ENCODE peak calls at places on chromosomes 16 and 17, in eight cellular contexts. One of them, this sample, is unnamed.
A peak's percentile ranks its signal among the peaks of the same experiment; 100 is the strongest.

GRCh38 chr16:81633147-81633619 is 145.9 kb upstream of the PLCG2 start:
- DNase-seq in HCT116: no peak
- DNase-seq in left ventricle myocardium inferior: no peak
- DNase-seq in BE2C: no peak
- DNase-seq in HAP-1: no peak
- DNase-seq in ascending aorta: no peak
- DNase-seq in MM.1S: no peak
- DNase-seq in heart right ventricle: no peak
- DNase-seq in this sample: no peak

GRCh38 chr16:30741461-30741914 is 6.7 kb upstream of the PHKG2 start:
- DNase-seq in BE2C: peak; percentile 65
- DNase-seq in heart right ventricle: no peak
- DNase-seq in HAP-1: no peak
- DNase-seq in left ventricle myocardium inferior: no peak
- DNase-seq in ascending aorta: no peak
- DNase-seq in MM.1S: no peak
- DNase-seq in HCT116: peak; percentile 68
- DNase-seq in this sample: no peak

GRCh38 chr16:10558746-10559641 is 21.4 kb downstream of the EMP2 start:
- DNase-seq in ascending aorta: peak; percentile 88
- DNase-seq in MM.1S: no peak
- DNase-seq in HAP-1: no peak
- DNase-seq in heart right ventricle: peak; percentile 75
- DNase-seq in BE2C: no peak
- DNase-seq in left ventricle myocardium inferior: peak; percentile 77
- DNase-seq in HCT116: no peak
- DNase-seq in this sample: no peak

GRCh38 chr16:81071816-81072215 is 5.2 kb downstream of the C16orf46 start:
- DNase-seq in MM.1S: no peak
- DNase-seq in ascending aorta: no peak
- DNase-seq in heart right ventricle: no peak
- DNase-seq in HAP-1: no peak
- DNase-seq in BE2C: no peak
- DNase-seq in HCT116: peak; percentile 28
- DNase-seq in left ventricle myocardium inferior: no peak
- DNase-seq in this sample: no peak

GRCh38 chr16:17271687-17272086 is 199.1 kb downstream of the XYLT1 start:
- DNase-seq in ascending aorta: peak; percentile 75
- DNase-seq in HAP-1: no peak
- DNase-seq in BE2C: peak; percentile 67
- DNase-seq in left ventricle myocardium inferior: no peak
- DNase-seq in heart right ventricle: no peak
- DNase-seq in MM.1S: no peak
- DNase-seq in HCT116: no peak
- DNase-seq in this sample: no peak

GRCh38 chr17:47252209-47252608 is 1.4 kb upstream of the ITGB3 start:
- DNase-seq in ascending aorta: no peak
- DNase-seq in heart right ventricle: no peak
- DNase-seq in MM.1S: no peak
- DNase-seq in left ventricle myocardium inferior: no peak
- DNase-seq in HAP-1: no peak
- DNase-seq in BE2C: no peak
- DNase-seq in HCT116: no peak
- DNase-seq in this sample: no peak

GRCh38 chr16:84518804-84519341 is 14.4 kb upstream of the MEAK7 start:
- DNase-seq in left ventricle myocardium inferior: no peak
- DNase-seq in HAP-1: no peak
- DNase-seq in HCT116: no peak
- DNase-seq in MM.1S: no peak
- DNase-seq in heart right ventricle: no peak
- DNase-seq in BE2C: no peak
- DNase-seq in ascending aorta: no peak
- DNase-seq in this sample: peak; percentile 71

GRCh38 chr16:75555213-75555706 is 792 bp downstream of the TMEM231 start:
- DNase-seq in left ventricle myocardium inferior: peak; percentile 84
- DNase-seq in MM.1S: peak; percentile 40
- DNase-seq in HAP-1: peak; percentile 80
- DNase-seq in ascending aorta: peak; percentile 92
- DNase-seq in BE2C: peak; percentile 91
- DNase-seq in HCT116: peak; percentile 86
- DNase-seq in heart right ventricle: peak; percentile 88
- DNase-seq in this sample: no peak

GRCh38 chr16:11398136-11398535 is 52.9 kb downstream of the RMI2 start:
- DNase-seq in HAP-1: no peak
- DNase-seq in BE2C: no peak
- DNase-seq in ascending aorta: no peak
- DNase-seq in MM.1S: no peak
- DNase-seq in left ventricle myocardium inferior: no peak
- DNase-seq in HCT116: no peak
- DNase-seq in heart right ventricle: no peak
- DNase-seq in this sample: no peak

GRCh38 chr17:31424944-31425582 is 33.6 kb downstream of the RAB11FIP4 start:
- DNase-seq in left ventricle myocardium inferior: peak; percentile 33
- DNase-seq in BE2C: peak; percentile 68
- DNase-seq in HCT116: no peak
- DNase-seq in heart right ventricle: peak; percentile 34
- DNase-seq in MM.1S: no peak
- DNase-seq in HAP-1: peak; percentile 79
- DNase-seq in ascending aorta: no peak
- DNase-seq in this sample: no peak

GRCh38 chr17:81254955-81255717 is 16.0 kb downstream of the NDUFAF8 start:
- DNase-seq in BE2C: peak; percentile 88
- DNase-seq in heart right ventricle: peak; percentile 84
- DNase-seq in HAP-1: peak; percentile 60
- DNase-seq in HCT116: no peak
- DNase-seq in left ventricle myocardium inferior: peak; percentile 87
- DNase-seq in ascending aorta: peak; percentile 86
- DNase-seq in MM.1S: no peak
- DNase-seq in this sample: no peak

GRCh38 chr17:56902350-56902749 is 11.5 kb downstream of the TRIM25 start:
- DNase-seq in HAP-1: no peak
- DNase-seq in left ventricle myocardium inferior: no peak
- DNase-seq in BE2C: no peak
- DNase-seq in MM.1S: no peak
- DNase-seq in ascending aorta: peak; percentile 42
- DNase-seq in heart right ventricle: no peak
- DNase-seq in HCT116: no peak
- DNase-seq in this sample: no peak

GRCh38 chr16:78390828-78391227 is 291.4 kb downstream of the WWOX start:
- DNase-seq in left ventricle myocardium inferior: no peak
- DNase-seq in HAP-1: no peak
- DNase-seq in HCT116: no peak
- DNase-seq in BE2C: no peak
- DNase-seq in MM.1S: no peak
- DNase-seq in ascending aorta: no peak
- DNase-seq in heart right ventricle: no peak
- DNase-seq in this sample: no peak
- H3K9me3 ChIP-seq in left ventricle myocardium inferior: peaks cover 12% of the 10 kb centered on the region
- H3K9me3 ChIP-seq in HAP-1: no peaks in the 10 kb centered on the region
- H3K9me3 ChIP-seq in HCT116: no peaks in the 10 kb centered on the region
- H3K9me3 ChIP-seq in BE2C: no peaks in the 10 kb centered on the region
- H3K9me3 ChIP-seq in MM.1S: no peaks in the 10 kb centered on the region
- H3K9me3 ChIP-seq in ascending aorta: no peaks in the 10 kb centered on the region
- H3K9me3 ChIP-seq in heart right ventricle: no peaks in the 10 kb centered on the region
- H3K9me3 ChIP-seq in this sample: no peaks in the 10 kb centered on the region

DNA sequence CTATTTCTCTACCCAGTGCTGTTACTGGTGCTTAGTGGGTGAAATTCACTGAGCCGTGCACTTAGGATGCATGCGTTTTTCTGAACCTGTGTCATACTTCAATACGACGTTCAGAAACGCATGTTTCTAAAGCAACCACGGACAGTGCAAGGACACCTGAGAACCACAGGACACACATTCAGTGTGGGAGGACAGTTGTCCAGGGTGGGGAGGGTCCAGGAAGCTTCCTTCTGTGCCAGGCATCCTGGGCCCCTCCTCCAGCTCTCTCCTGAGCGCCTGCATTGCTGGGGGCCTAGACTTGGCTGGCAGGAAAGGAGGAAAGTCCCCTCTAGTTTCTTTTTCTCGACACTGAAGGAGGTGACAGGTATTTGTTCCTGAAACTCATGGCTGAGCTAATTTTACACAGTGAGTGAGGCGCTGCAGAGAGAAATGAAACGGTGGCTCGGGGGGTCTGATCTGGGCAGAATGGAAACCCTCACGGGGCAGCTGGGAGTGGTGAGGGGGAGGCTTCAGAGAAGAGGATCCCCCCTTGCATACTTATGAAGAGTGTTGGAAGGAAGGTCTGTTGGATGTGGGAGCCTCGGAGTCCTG is 89.9 kb downstream of the IRF8 start:
- DNase-seq in HCT116: no peak
- DNase-seq in MM.1S: peak; percentile 10
- DNase-seq in HAP-1: no peak
- DNase-seq in left ventricle myocardium inferior: no peak
- DNase-seq in heart right ventricle: no peak
- DNase-seq in ascending aorta: no peak
- DNase-seq in BE2C: no peak
- DNase-seq in this sample: peak; percentile 40
- H3K4me3 ChIP-seq in HCT116: no peak overlapping the region
- H3K4me3 ChIP-seq in MM.1S: peak overlapping the region; percentile 39
- H3K4me3 ChIP-seq in HAP-1: no peak overlapping the region
- H3K4me3 ChIP-seq in left ventricle myocardium inferior: no peak overlapping the region
- H3K4me3 ChIP-seq in heart right ventricle: no peak overlapping the region
- H3K4me3 ChIP-seq in ascending aorta: no peak overlapping the region
- H3K4me3 ChIP-seq in BE2C: no peak overlapping the region
- H3K4me3 ChIP-seq in this sample: no peak overlapping the region

DNA sequence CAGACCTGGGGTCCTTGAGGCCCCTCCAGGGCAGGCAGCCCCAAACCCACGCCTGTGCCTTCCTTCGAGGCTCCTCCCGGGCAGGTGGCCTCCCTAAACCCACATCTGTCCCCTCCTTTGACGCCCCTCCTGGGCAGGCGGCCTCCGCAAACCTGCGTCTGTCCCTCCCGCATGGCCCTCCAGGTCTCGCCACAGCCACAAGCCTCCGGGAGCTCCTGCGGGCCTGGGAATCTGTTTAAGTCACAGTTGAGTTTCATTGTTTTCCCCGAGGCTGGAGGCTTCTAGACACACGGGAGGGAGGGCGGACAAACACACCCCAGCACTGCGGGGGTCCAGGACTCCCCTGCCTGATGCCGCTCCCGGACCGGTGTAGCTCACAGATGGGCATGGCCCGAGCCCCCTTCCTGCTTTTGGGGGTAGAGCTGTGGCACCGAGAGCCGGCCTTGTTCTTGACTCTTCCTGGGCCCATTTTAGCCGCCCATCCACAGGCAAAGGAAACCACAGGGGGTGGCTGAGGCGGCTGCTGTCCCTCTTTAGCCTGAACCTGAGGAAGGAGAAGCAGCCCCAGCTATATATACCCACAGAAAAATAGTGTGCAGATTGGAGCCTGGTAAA is 7.1 kb downstream of the PIEZO1 start:
- DNase-seq in left ventricle myocardium inferior: no peak
- DNase-seq in HCT116: no peak
- DNase-seq in ascending aorta: no peak
- DNase-seq in BE2C: no peak
- DNase-seq in heart right ventricle: no peak
- DNase-seq in HAP-1: no peak
- DNase-seq in MM.1S: no peak
- DNase-seq in this sample: no peak
- H3K4me1 ChIP-seq in left ventricle myocardium inferior: peaks cover 68% of the 10 kb centered on the region
- H3K4me1 ChIP-seq in HCT116: peaks cover 51% of the 10 kb centered on the region
- H3K4me1 ChIP-seq in ascending aorta: peaks cover 33% of the 10 kb centered on the region
- H3K4me1 ChIP-seq in BE2C: peaks cover 6% of the 10 kb centered on the region
- H3K4me1 ChIP-seq in heart right ventricle: peaks cover 47% of the 10 kb centered on the region
- H3K4me1 ChIP-seq in HAP-1: peaks cover 8% of the 10 kb centered on the region
- H3K4me1 ChIP-seq in MM.1S: peaks cover 16% of the 10 kb centered on the region
- H3K4me1 ChIP-seq in this sample: peaks cover 35% of the 10 kb centered on the region

DNA sequence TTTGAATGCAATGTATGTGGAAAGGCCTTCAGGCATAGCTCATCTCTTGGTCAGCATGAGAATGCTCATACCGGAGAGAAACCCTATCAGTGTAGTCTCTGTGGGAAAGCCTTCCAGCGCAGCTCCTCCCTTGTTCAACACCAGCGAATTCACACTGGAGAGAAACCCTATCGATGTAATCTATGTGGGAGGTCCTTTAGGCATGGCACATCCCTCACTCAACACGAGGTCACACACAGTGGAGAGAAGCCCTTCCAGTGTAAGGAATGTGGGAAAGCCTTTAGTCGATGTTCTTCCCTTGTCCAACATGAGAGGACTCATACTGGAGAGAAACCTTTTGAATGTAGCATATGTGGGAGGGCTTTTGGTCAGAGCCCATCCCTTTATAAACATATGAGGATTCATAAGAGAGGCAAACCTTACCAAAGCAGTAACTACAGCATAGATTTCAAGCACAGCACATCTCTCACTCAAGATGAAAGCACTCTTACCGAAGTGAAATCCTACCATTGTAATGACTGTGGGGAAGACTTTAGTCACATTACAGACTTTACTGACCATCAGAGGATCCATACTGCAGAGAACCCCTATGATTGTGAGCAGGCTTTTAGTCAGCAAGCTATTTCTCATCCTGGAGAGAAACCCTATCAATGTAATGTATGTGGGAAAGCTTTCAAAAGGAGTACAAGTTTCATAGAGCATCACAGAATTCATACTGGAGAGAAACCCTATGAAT is 24.7 kb downstream of the ZFP90 start:
- DNase-seq in left ventricle myocardium inferior: no peak
- DNase-seq in ascending aorta: no peak
- DNase-seq in BE2C: no peak
- DNase-seq in HCT116: no peak
- DNase-seq in HAP-1: no peak
- DNase-seq in heart right ventricle: no peak
- DNase-seq in MM.1S: no peak
- DNase-seq in this sample: no peak
- H3K9me3 ChIP-seq in left ventricle myocardium inferior: peaks cover 100% of the 10 kb centered on the region
- H3K9me3 ChIP-seq in ascending aorta: peaks cover 91% of the 10 kb centered on the region
- H3K9me3 ChIP-seq in BE2C: peaks cover 36% of the 10 kb centered on the region
- H3K9me3 ChIP-seq in HCT116: peaks cover 49% of the 10 kb centered on the region
- H3K9me3 ChIP-seq in HAP-1: peaks cover 48% of the 10 kb centered on the region
- H3K9me3 ChIP-seq in heart right ventricle: peaks cover 33% of the 10 kb centered on the region
- H3K9me3 ChIP-seq in MM.1S: peaks cover 3% of the 10 kb centered on the region
- H3K9me3 ChIP-seq in this sample: peaks cover 43% of the 10 kb centered on the region

DNA sequence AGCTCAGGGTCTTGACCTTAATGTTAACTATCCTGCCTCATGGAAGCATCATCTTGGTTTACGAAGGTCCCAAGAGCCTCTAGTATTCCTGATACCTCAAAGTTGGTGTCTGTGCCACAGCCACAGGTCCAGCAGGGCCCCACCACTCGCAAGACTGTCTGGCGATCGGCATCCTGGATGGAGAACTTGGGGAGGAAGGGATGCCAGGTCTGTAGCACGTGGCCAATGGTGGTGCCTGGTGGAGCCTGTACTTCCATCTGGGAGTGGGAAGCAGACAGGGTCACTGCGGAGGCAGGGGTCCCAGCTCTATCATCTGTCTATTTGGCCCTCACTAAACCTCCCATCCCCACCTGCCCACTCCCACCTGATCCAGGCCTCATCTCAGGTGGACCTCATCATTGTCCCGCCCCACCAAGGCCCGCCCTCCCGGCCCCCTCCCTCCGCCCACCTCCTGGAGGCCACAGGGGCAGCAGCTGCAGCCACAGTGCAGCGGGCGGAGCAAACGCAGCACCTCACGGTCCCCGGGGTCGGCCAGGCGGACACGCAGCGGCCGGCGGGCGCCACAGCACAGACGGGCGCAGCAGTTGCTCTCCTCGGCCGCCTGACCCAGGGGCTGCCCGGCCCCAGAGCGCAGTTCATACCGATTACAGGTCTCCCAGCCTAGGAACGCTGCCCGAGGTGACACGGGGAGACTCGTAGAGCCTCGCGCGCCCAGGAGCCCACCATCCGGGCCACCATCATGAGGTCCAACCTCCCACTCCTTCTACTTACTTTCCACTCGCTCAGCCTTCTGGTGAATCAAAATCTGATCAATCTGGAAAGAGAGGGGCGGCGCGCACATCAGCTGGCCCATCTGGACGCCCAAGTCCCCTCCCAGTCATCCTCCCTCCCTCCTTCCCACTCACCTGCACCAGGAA is 1.4 kb downstream of the PLSCR3 start:
- DNase-seq in heart right ventricle: no peak
- DNase-seq in MM.1S: no peak
- DNase-seq in HCT116: no peak
- DNase-seq in left ventricle myocardium inferior: no peak
- DNase-seq in HAP-1: no peak
- DNase-seq in ascending aorta: no peak
- DNase-seq in BE2C: no peak
- DNase-seq in this sample: no peak
- H3K4me3 ChIP-seq in heart right ventricle: peak overlapping the region; percentile 77
- H3K4me3 ChIP-seq in MM.1S: peak overlapping the region; percentile 85
- H3K4me3 ChIP-seq in HCT116: peak overlapping the region; percentile 84
- H3K4me3 ChIP-seq in left ventricle myocardium inferior: peak overlapping the region; percentile 80
- H3K4me3 ChIP-seq in HAP-1: peak overlapping the region; percentile 61
- H3K4me3 ChIP-seq in ascending aorta: peak overlapping the region; percentile 85
- H3K4me3 ChIP-seq in BE2C: no peak overlapping the region
- H3K4me3 ChIP-seq in this sample: peak overlapping the region; percentile 94